ENCODE peak calls at places on chromosomes 7 and 10, in seven cellular contexts. L, G, Y, O, M, U and W are unnamed samples.
A peak's percentile ranks its signal among the peaks of the same experiment; 100 is the strongest.

GRCh38 chr7:81111358-81111757 is 192.5 kb upstream of the SEMA3C start:
- DNase-seq in Y (no peak), O (no peak), M (no peak), U (no peak), L (no peak), G (no peak), W (no peak)

GRCh38 chr7:40311307-40311706 is 176.5 kb downstream of the SUGCT start:
- DNase-seq in U (peak; percentile 22), G (no peak), Y (no peak), M (no peak), O (no peak), L (no peak), W (no peak)

GRCh38 chr10:62689712-62690111 is 114.8 kb upstream of the ADO start:
- DNase-seq in Y (no peak), U (peak; percentile 19), M (no peak), O (no peak), G (no peak), L (no peak), W (no peak)

GRCh38 chr7:148447221-148447845 is 143.2 kb upstream of the C7orf33 start:
- DNase-seq in L (no peak), M (no peak), U (no peak), G (no peak), O (no peak), Y (no peak), W (no peak)

GRCh38 chr10:132688580-132689420 is 97.1 kb downstream of the NKX6-2 start:
- DNase-seq in U (no peak), Y (no peak), L (no peak), O (no peak), M (no peak), G (no peak), W (no peak)

GRCh38 chr7:149317986-149318672 is 56.1 kb downstream of the ZNF783 start:
- DNase-seq in G (peak; percentile 44), O (no peak), U (no peak), L (no peak), M (no peak), Y (no peak), W (no peak)

GRCh38 chr10:24333736-24334135 is 124.8 kb downstream of the KIAA1217 start:
- DNase-seq in O (no peak), Y (no peak), M (no peak), L (no peak), U (no peak), G (no peak), W (no peak)

GRCh38 chr10:5314866-5315265 is 49.9 kb upstream of the UCN3 start:
- DNase-seq in Y (no peak), G (no peak), O (peak; percentile 12), M (no peak), U (no peak), L (no peak), W (no peak)

GRCh38 chr7:106952658-106953231 is 87.7 kb downstream of the PIK3CG start:
- DNase-seq in Y (no peak), U (no peak), G (no peak), M (no peak), L (no peak), O (no peak), W (no peak)

GRCh38 chr7:36310897-36311296 is 78.8 kb upstream of the ANLN start:
- DNase-seq in Y (no peak), U (no peak), M (no peak), L (no peak), G (no peak), O (no peak), W (no peak)

GRCh38 chr7:23043441-23043840 is 29.5 kb upstream of the HYCC1 start:
- DNase-seq in G (no peak), U (no peak), Y (no peak), M (no peak), O (no peak), L (no peak), W (no peak)

GRCh38 chr10:35336084-35336831 is at the start of gene CCNY:
- DNase-seq in L (peak; percentile 82), Y (peak; percentile 58), U (peak; percentile 84), G (peak; percentile 78), O (peak; percentile 45), M (peak; percentile 87), W (peak; percentile 80)

GRCh38 chr10:92419740-92420553 is 129.0 kb downstream of the MARCHF5 start:
- DNase-seq in U (no peak), O (no peak), Y (no peak), G (peak; percentile 5), L (peak; percentile 70), M (peak; percentile 34), W (no peak)

GRCh38 chr10:99926925-99927718 is 82.6 kb downstream of the DNMBP start:
- DNase-seq in Y (no peak), O (no peak), L (no peak), U (no peak), G (no peak), M (no peak), W (no peak)

GRCh38 chr10:6722616-6723004 is 142.5 kb upstream of the PRKCQ start:
- DNase-seq in U (no peak), M (no peak), Y (no peak), G (peak; percentile 54), O (no peak), L (no peak), W (no peak)

GRCh38 chr10:125023269-125023668 is 81.3 kb downstream of the ZRANB1 start:
- DNase-seq in Y (no peak), L (peak; percentile 67), M (no peak), O (peak; percentile 54), G (no peak), U (no peak), W (no peak)

GRCh38 chr10:116974442-116975005 is 30.5 kb downstream of the SHTN1 start:
- DNase-seq in U (no peak), G (no peak), Y (no peak), M (no peak), L (no peak), O (no peak), W (no peak)

GRCh38 chr10:47311193-47311899 is 10.9 kb upstream of the GDF2 start:
- DNase-seq in O (no peak), L (no peak), M (peak; percentile 61), G (peak; percentile 60), U (no peak), Y (no peak), W (peak; percentile 91)

GRCh38 chr10:124743188-124744046 is 761 bp downstream of the FAM53B start:
- DNase-seq in G (peak; percentile 44), M (peak; percentile 67), Y (no peak), U (no peak), L (peak; percentile 76), O (no peak), W (peak; percentile 56)

GRCh38 chr10:3764626-3765375 is 20.2 kb downstream of the KLF6 start:
- DNase-seq in O (no peak), L (no peak), M (peak; percentile 67), U (no peak), Y (no peak), G (peak; percentile 52), W (peak; percentile 80)

GRCh38 chr7:33346055-33346454 is 216.7 kb downstream of the BBS9 start:
- DNase-seq in L (no peak), Y (no peak), M (no peak), G (no peak), U (no peak), O (no peak), W (no peak)

GRCh38 chr7:121605297-121605640 is 209.2 kb upstream of the FAM3C start:
- DNase-seq in G (no peak), M (no peak), L (no peak), O (no peak), Y (no peak), U (no peak), W (no peak)

GRCh38 chr10:66837335-66837734 is 88.5 kb upstream of the LRRTM3 start:
- DNase-seq in L (no peak), O (no peak), M (no peak), G (no peak), U (no peak), Y (no peak), W (no peak)

GRCh38 chr7:37826825-37827224 is 21.6 kb upstream of the NME8 start:
- DNase-seq in U (no peak), L (no peak), M (no peak), Y (no peak), O (no peak), G (no peak), W (no peak)

GRCh38 chr7:2013381-2014311 is 219.1 kb downstream of the MAD1L1 start:
- DNase-seq in Y (no peak), M (no peak), U (no peak), O (no peak), L (no peak), G (no peak), W (no peak)

GRCh38 chr7:125256446-125256845 is 326.8 kb upstream of the POT1 start:
- DNase-seq in M (no peak), L (no peak), G (no peak), Y (no peak), U (no peak), O (no peak), W (no peak)

GRCh38 chr10:132550366-132551092 is 12.9 kb downstream of the INPP5A start:
- DNase-seq in Y (no peak), U (no peak), O (no peak), G (no peak), L (no peak), M (no peak), W (peak; percentile 42)

GRCh38 chr10:91284486-91285090 is 64.1 kb downstream of the PCGF5 start:
- DNase-seq in U (no peak), L (no peak), Y (no peak), O (no peak), M (no peak), G (no peak), W (no peak)

GRCh38 chr7:121329460-121330052 is 756 bp downstream of the WNT16 start:
- DNase-seq in U (no peak), G (peak; percentile 35), M (peak; percentile 40), O (no peak), Y (no peak), L (peak; percentile 67), W (no peak)

GRCh38 chr10:30829921-30830671 is 200.5 kb upstream of the LYZL2 start:
- DNase-seq in U (no peak), Y (no peak), G (no peak), O (no peak), M (no peak), L (no peak), W (no peak)

GRCh38 chr7:37942934-37943610 is 22.6 kb downstream of the EPDR1 start:
- DNase-seq in M (no peak), O (no peak), G (no peak), U (no peak), Y (no peak), L (peak; percentile 52), W (no peak)

GRCh38 chr10:80498039-80498832 is 39.5 kb upstream of the SH2D4B start:
- DNase-seq in G (peak; percentile 20), M (no peak), U (no peak), O (no peak), Y (no peak), L (no peak), W (no peak)

GRCh38 chr7:100684534-100685042 is 9.5 kb downstream of the GIGYF1 start:
- DNase-seq in Y (no peak), U (peak; percentile 2), L (no peak), G (no peak), O (no peak), M (no peak), W (no peak)

GRCh38 chr10:73577788-73578187 is 13.4 kb downstream of the USP54 start:
- DNase-seq in G (no peak), M (no peak), U (no peak), Y (no peak), O (no peak), L (no peak), W (no peak)

GRCh38 chr10:60664859-60665258 is 113.4 kb upstream of the CDK1 start:
- DNase-seq in L (no peak), Y (no peak), O (no peak), U (no peak), M (no peak), G (no peak), W (no peak)